ENCODE peak calls at places on chromosomes 4 and X, in five cellular contexts. P, B, I, T and A are unnamed samples.

GRCh38 chr4:1819816-1820215 is 26.7 kb downstream of the FGFR3 start:
- DNase-seq in P (no peak), B (no peak), I (no peak), T (no peak), A (no peak)

GRCh38 chr4:73419106-73420038 is 15.3 kb downstream of the ALB start:
- DNase-seq in P (no peak), B (no peak), I (no peak), T (no peak), A (no peak)

GRCh38 chrX:104098151-104098808 is 14.0 kb upstream of the ZCCHC18 start:
- DNase-seq in P (peak), B (no peak), I (no peak), T (peak), A (no peak)

GRCh38 chr4:138915725-138916124 is 99.9 kb upstream of the NOCT start:
- DNase-seq in P (no peak), B (no peak), I (no peak), T (no peak), A (no peak)

GRCh38 chr4:73764513-73764912 is 24.1 kb downstream of the CXCL8 start:
- DNase-seq in P (no peak), B (no peak), I (no peak), T (peak), A (no peak)

GRCh38 chr4:41213563-41214157 is 682 bp downstream of the APBB2 start:
- DNase-seq in P (peak), B (peak), I (peak), T (no peak), A (no peak)

GRCh38 chr4:118032691-118033090 is 1.6 kb upstream of the NDST3 start:
- DNase-seq in P (no peak), B (no peak), I (no peak), T (no peak), A (no peak)

GRCh38 chr4:159487284-159487747 is 384.4 kb downstream of the RAPGEF2 start:
- DNase-seq in P (peak), B (no peak), I (no peak), T (peak), A (no peak)

GRCh38 chr4:82652062-82652461 is 90.3 kb upstream of the TMEM150C start:
- DNase-seq in P (no peak), B (no peak), I (no peak), T (peak), A (no peak)

GRCh38 chrX:124518888-124519287 is 172.5 kb downstream of the SH2D1A start:
- DNase-seq in P (no peak), B (no peak), I (no peak), T (no peak), A (no peak)

GRCh38 chr4:136768925-136769275 is 763.4 kb downstream of the PCDH18 start:
- DNase-seq in P (no peak), B (no peak), I (no peak), T (peak), A (no peak)

GRCh38 chrX:1222511-1223252 is 10.2 kb upstream of the CRLF2 start:
- DNase-seq in P (no peak), B (peak), I (no peak), T (peak), A (no peak)

GRCh38 chr4:189200346-189200745 is 740.3 kb upstream of the FRG1 start:
- DNase-seq in P (no peak), B (no peak), I (no peak), T (no peak), A (no peak)

GRCh38 chr4:107133965-107134364 is 97.9 kb upstream of the DKK2 start:
- DNase-seq in P (no peak), B (no peak), I (no peak), T (no peak), A (no peak)

GRCh38 chr4:149183638-149184037 is 632.0 kb downstream of the IQCM start:
- DNase-seq in P (no peak), B (no peak), I (no peak), T (no peak), A (no peak)

GRCh38 chr4:76430519-76431388 is 4.3 kb upstream of the SHROOM3 start:
- DNase-seq in P (no peak), B (no peak), I (no peak), T (peak), A (no peak)

GRCh38 chr4:56147371-56147770 is 198.6 kb downstream of the CEP135 start:
- DNase-seq in P (no peak), B (no peak), I (no peak), T (peak), A (no peak)

GRCh38 chr4:41176357-41176756 is 38.0 kb downstream of the APBB2 start:
- DNase-seq in P (no peak), B (no peak), I (no peak), T (peak), A (no peak)

GRCh38 chr4:71009796-71010588 is 16.5 kb downstream of the DCK start:
- DNase-seq in P (no peak), B (no peak), I (no peak), T (peak), A (no peak)

GRCh38 chr4:8473920-8474590 is 33.5 kb downstream of the TRMT44 start:
- DNase-seq in P (no peak), B (no peak), I (peak), T (no peak), A (no peak)

GRCh38 chrX:15855562-15856256 is 1.1 kb upstream of the AP1S2 start:
- DNase-seq in P (no peak), B (no peak), I (no peak), T (no peak), A (no peak)

GRCh38 chrX:70030242-70030823 is 19.4 kb downstream of the AWAT2 start:
- DNase-seq in P (peak), B (no peak), I (no peak), T (peak), A (no peak)

GRCh38 chr4:8393593-8394038 is 46.9 kb downstream of the ACOX3 start:
- DNase-seq in P (no peak), B (no peak), I (peak), T (peak), A (no peak)

GRCh38 chr4:108620933-108621905 is 843 bp downstream of the RPL34 start:
- DNase-seq in P (no peak), B (no peak), I (no peak), T (peak), A (no peak)

GRCh38 chrX:102339312-102340298 is 92.6 kb downstream of the NXF2 start:
- DNase-seq in P (no peak), B (peak), I (peak), T (no peak), A (no peak)

GRCh38 chr4:123840232-123840631 is 443.6 kb downstream of the SPRY1 start:
- DNase-seq in P (no peak), B (no peak), I (no peak), T (no peak), A (no peak)

GRCh38 chrX:42776195-42776594 is 1.8 kb downstream of the PPP1R2C start:
- DNase-seq in P (no peak), B (no peak), I (no peak), T (peak), A (no peak)

GRCh38 chrX:80266979-80267378 is 153.3 kb upstream of the TENT5D start:
- DNase-seq in P (no peak), B (no peak), I (no peak), T (no peak), A (no peak)

GRCh38 chr4:162839814-162840213 is 326.9 kb downstream of the NAF1 start:
- DNase-seq in P (no peak), B (no peak), I (no peak), T (no peak), A (no peak)
- TF ChIP-seq CTCF in P (no peak), B (no peak), I (no peak), T (no peak), A (no peak)

GRCh38 chr4:48153791-48154550 is 19.9 kb upstream of the TXK start:
- DNase-seq in P (no peak), B (no peak), I (no peak), T (no peak), A (no peak)
- TF ChIP-seq CTCF in P (no peak), B (no peak), I (no peak), T (no peak), A (no peak)

GRCh38 chrX:120309873-120310730 is 1.2 kb downstream of the TMEM255A start:
- DNase-seq in P (peak), B (no peak), I (peak), T (peak), A (no peak)

GRCh38 chrX:120308959-120309872 is 2.0 kb downstream of the TMEM255A start:
- DNase-seq in P (peak), B (peak), I (peak), T (peak), A (peak)

GRCh38 chrX:120310861-120311631 is at the start of gene TMEM255A:
- DNase-seq in P (no peak), B (peak), I (peak), T (no peak), A (no peak)

GRCh38 chrX:120306640-120307039 is 4.6 kb downstream of the TMEM255A start:
- DNase-seq in P (no peak), B (no peak), I (no peak), T (no peak), A (no peak)

DNA sequence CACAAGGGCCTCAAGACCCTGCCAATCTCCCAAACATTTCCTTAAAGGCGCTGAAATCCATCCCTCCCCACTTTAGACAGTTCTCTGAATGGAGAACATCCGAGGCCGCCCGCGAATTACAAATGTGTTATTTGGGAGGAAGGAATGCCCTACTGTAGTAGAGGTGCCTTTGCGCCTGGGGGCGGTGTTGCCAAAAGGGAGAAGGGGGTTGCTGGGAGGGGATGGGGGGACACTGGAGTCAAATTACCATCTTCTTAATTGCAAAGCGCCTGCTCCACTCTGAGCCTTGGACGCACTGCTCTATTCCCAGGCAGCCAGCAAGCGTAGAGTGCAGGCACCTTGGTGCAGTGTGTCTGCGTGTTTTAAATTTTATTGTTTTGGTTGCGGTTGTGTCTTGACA is 2.7 kb downstream of the TMEM255A start:
- DNase-seq in P (peak), B (no peak), I (peak), T (no peak), A (no peak)
- TF ChIP-seq CTCF in P (no peak), B (no peak), I (no peak), T (no peak), A (no peak)

DNA sequence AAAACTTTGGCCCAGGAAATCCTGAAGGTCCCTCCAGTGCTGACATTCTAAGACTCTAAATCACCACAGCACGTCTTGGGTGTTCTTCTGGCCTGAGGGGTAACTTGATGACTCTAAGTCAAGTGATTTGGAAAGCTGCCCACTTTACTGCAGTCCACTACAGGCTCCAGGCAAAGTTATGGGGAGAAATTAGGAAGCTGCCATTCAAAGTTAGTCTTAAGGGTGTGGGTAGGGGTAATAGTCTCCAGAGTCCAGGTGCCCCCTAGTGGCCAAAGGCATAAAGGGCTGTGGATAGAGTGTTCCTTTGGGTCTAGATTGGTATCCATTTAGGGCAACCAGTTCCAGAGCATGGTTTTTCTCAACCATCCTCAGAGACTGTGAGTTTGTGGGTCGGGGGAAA is 38.7 kb upstream of the SLC16A2 start:
- DNase-seq in P (peak), B (peak), I (peak), T (peak), A (peak)
- TF ChIP-seq CTCF in P (peak), B (no peak), I (no peak), T (peak), A (no peak)